ENCODE peak calls at places on chromosomes 2 and 18, in nine cellular contexts. T is fibroblast of lung, S is stomach, X is adrenal gland, R is AG04450, Y is cardiac fibroblast, F is hepatocyte, O is heart right ventricle, N is tibial artery. I is an unnamed sample.

GRCh38 chr2:101725515-101726192 is 28.1 kb downstream of the MAP4K4 start:
- DNase-seq in N (no peak), R (no peak), T (no peak), F (no peak), X (no peak), Y (peak), O (no peak), S (no peak), I (no peak)

GRCh38 chr2:11753452-11753885 is 7.0 kb downstream of the LPIN1 start:
- DNase-seq in X (peak), F (no peak), O (no peak), Y (no peak), T (peak), N (no peak), S (peak), R (no peak), I (no peak)

GRCh38 chr2:26034597-26035067 is 748 bp downstream of the RAB10 start:
- DNase-seq in S (no peak), Y (no peak), O (no peak), T (peak), X (no peak), N (no peak), R (no peak), F (no peak), I (no peak)

GRCh38 chr2:25589676-25590205 is 83.6 kb downstream of the DTNB start:
- DNase-seq in F (no peak), X (no peak), T (no peak), N (no peak), R (no peak), Y (no peak), O (no peak), S (no peak), I (no peak)

GRCh38 chr2:234881413-234882241 is 70.2 kb upstream of the SH3BP4 start:
- DNase-seq in Y (peak), S (peak), X (peak), F (peak), R (peak), N (peak), T (peak), O (peak), I (peak)

GRCh38 chr18:2827076-2827475 is 19.7 kb upstream of the EMILIN2 start:
- DNase-seq in S (no peak), F (no peak), R (no peak), X (no peak), Y (peak), O (no peak), T (no peak), N (no peak), I (no peak)

GRCh38 chr2:75570948-75571729 is 10.4 kb upstream of the EVA1A start:
- DNase-seq in S (no peak), O (no peak), N (no peak), Y (no peak), X (no peak), F (peak), R (peak), T (peak), I (peak)

GRCh38 chr2:234863043-234863934 is 88.5 kb upstream of the SH3BP4 start:
- DNase-seq in O (peak), X (peak), N (no peak), Y (peak), R (peak), T (peak), F (peak), S (no peak), I (peak)

GRCh38 chr18:48801728-48802542 is 148.8 kb downstream of the SMAD7 start:
- DNase-seq in Y (no peak), O (no peak), R (no peak), T (no peak), F (peak), X (peak), N (peak), S (peak), I (no peak)

GRCh38 chr2:27833931-27834330 is 56.3 kb downstream of the RBKS start:
- DNase-seq in Y (peak), N (no peak), F (no peak), R (no peak), O (no peak), S (no peak), T (peak), X (no peak), I (peak)

GRCh38 chr2:239443666-239444567 is 43.1 kb upstream of the HDAC4 start:
- DNase-seq in T (peak), Y (peak), X (peak), N (no peak), O (no peak), F (no peak), S (no peak), R (no peak), I (peak)

GRCh38 chr2:226657340-226658053 is 142.1 kb downstream of the IRS1 start:
- DNase-seq in R (no peak), X (no peak), T (no peak), S (no peak), O (no peak), N (no peak), Y (no peak), F (no peak), I (no peak)

GRCh38 chr2:212030709-212031108 is 507.9 kb downstream of the ERBB4 start:
- DNase-seq in F (no peak), S (no peak), R (no peak), X (no peak), N (no peak), O (no peak), Y (no peak), T (no peak), I (no peak)

GRCh38 chr2:101736861-101737291 is 39.4 kb downstream of the MAP4K4 start:
- DNase-seq in F (no peak), R (no peak), T (peak), S (no peak), N (no peak), O (no peak), Y (peak), X (no peak), I (peak)

GRCh38 chr2:28166956-28167355 is 225.7 kb upstream of the FOSL2 start:
- DNase-seq in X (no peak), F (no peak), T (peak), N (no peak), R (no peak), Y (peak), O (no peak), S (no peak), I (peak)

GRCh38 chr18:36141576-36141975 is 11.9 kb downstream of the ELP2 start:
- DNase-seq in T (no peak), X (no peak), Y (no peak), F (no peak), O (no peak), N (no peak), R (no peak), S (no peak), I (no peak)
- TF ChIP-seq CTCF in T (no peak), X (no peak), Y (no peak), F (no peak), O (no peak), N (no peak), R (no peak), S (no peak), I (no peak)

DNA sequence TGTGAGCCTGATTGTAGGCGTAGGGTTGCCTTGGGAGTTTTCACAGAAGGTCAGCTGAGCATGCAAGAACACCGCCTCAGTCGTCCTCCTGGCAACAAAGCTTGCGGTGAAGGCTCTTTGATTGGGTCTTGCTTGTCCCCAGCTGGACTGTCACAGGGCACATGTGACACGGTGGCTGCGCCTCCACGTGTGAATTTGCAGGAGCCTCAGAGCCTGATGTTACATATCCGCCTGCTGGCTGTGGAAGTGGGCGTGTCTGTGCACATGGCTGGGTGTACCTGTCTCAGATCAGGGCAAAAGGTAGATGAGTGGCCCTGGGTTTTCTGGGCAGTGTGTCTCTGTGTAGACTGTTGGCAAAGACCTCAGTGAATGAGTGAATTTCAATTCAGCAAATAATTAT is 228.8 kb downstream of the HAUS1 start:
- DNase-seq in Y (no peak), R (no peak), F (no peak), O (no peak), T (no peak), N (peak), S (no peak), X (peak), I (no peak)
- H3K4me3 ChIP-seq in Y (no peak), R (no peak), F (no peak), O (peak), T (no peak), N (no peak), S (no peak), X (no peak), I (no peak)

DNA sequence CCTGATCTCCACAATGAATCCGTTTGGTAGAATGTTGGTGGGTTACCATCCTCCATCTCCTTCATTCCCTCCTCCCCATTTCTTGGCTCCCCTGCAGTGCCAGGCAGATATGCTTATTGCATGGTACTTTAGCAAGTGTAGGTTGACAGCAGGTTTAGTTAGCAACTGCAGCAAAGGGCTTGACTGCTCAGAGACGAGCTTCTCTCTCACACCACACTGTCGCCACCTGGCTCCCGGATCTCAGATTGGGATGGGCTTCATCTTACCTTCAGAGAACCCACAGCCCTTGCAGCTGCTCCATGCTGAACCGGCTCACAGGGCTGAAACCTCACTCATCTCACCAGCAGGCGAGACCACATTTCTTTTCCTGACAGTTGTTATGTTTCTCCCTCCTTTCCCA is 88.8 kb downstream of the VWA3B start:
- DNase-seq in S (no peak), N (no peak), X (no peak), T (no peak), R (no peak), Y (no peak), O (no peak), F (peak), I (no peak)
- TF ChIP-seq CTCF in S (peak), N (no peak), X (no peak), T (no peak), R (no peak), Y (no peak), O (no peak), F (no peak), I (no peak)

GRCh38 chr18:58911241-58911640 is 46.6 kb downstream of the ZNF532 start:
- DNase-seq in Y (no peak), O (no peak), S (no peak), R (no peak), F (no peak), T (no peak), X (no peak), N (no peak), I (peak)

GRCh38 chr18:58911766-58912165 is 47.1 kb downstream of the ZNF532 start:
- DNase-seq in N (no peak), Y (peak), R (no peak), O (no peak), S (no peak), F (peak), T (no peak), X (peak), I (no peak)

GRCh38 chr18:58909521-58909920 is 44.8 kb downstream of the ZNF532 start:
- DNase-seq in R (no peak), Y (no peak), X (no peak), T (no peak), S (no peak), F (no peak), N (no peak), O (no peak), I (no peak)

DNA sequence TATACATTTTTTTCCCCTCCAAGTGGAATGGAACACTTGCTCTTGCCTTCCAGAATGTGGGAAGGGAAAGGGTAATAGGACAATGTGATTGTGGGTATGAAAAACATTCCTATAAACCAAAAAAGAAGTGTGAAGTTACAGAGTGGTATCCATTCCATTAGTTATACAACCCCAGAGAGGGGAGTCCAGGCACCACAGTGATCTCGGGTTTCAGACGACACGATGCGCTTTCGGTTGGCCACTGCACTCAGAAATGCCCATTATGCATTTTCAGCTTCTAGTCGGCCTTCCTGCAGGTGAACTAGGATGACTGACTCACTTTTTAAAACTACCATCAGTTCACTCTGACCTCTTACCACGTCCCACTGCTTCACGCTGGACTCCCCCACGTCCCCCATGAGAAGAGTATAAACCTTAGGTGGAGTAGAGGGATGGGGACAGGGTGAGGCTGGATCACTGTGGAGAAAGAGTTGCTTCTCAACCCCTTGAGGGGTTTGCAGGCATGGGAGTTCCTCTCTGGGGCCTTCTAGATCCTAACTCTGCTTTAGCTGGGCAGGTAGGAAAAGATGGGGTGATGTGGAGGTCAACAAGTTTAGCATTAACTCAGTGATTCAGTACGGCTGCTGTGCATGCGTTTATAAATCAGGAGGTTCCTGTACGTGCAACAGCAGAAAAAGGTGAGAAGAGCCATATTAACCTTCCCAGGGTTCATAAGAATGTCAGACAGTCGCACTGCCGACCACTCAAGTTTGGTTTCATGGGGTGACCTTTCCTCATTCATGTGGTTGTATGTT is 50.5 kb downstream of the ZNF532 start:
- DNase-seq in T (peak), O (no peak), R (no peak), S (no peak), N (no peak), F (no peak), Y (no peak), X (no peak), I (no peak)
- H3K4me3 ChIP-seq in T (no peak), O (no peak), R (no peak), S (no peak), N (peak), F (no peak), Y (no peak), X (no peak), I (no peak)

DNA sequence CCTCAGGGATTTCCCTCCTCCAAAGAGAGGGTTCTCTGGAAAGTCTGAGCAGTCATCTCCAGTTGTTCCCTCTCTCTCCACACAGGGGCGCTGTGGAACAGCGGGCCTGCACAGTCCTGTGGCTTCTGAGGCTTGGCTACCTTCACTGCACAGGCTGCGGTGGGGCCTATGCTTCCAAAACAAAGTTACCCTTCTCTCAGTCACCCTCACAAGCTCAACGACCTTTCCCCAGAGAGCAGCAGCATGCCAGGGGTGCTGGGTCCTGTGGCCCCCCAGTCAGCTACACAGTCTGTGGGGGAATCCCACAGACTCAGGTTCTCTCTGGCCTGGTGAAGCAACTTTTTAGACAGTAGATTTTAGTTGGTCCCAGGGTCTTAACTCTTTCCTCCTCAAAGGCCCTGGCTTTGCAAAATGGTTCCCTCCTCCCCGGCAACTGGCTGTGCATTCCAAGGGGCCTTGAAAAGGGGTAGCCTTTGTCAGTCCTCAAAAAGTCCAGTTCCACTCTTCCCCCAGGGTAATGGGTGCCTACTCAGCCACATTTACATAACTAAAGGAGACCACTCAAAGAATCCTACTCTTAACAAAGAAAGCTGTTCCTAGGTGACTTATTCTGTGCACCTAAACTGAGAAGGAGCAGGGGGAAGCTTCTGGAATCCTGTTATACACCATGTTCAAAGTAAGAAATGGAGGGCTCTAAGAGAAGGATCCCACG is 14.9 kb downstream of the B3GNT7 start:
- DNase-seq in S (no peak), X (no peak), N (no peak), R (no peak), O (no peak), Y (no peak), F (no peak), T (no peak), I (no peak)
- TF ChIP-seq CTCF in S (no peak), X (no peak), N (no peak), R (peak), O (no peak), Y (peak), F (peak), T (peak), I (peak)

GRCh38 chr2:131105156-131105949 is at the start of gene PLEKHB2:
- DNase-seq in T (peak), X (peak), S (peak), N (peak), F (peak), O (peak), Y (peak), R (peak), I (peak)
- H3K4me3 ChIP-seq in T (peak), X (peak), S (peak), N (peak), F (peak), O (peak), Y (peak), R (peak), I (peak)

GRCh38 chr2:53424902-53425301 is 342.7 kb upstream of the CHAC2 start:
- DNase-seq in F (no peak), Y (no peak), X (no peak), O (no peak), N (no peak), S (no peak), R (no peak), T (no peak), I (no peak)

GRCh38 chr2:53417385-53417784 is 350.2 kb upstream of the CHAC2 start:
- DNase-seq in S (no peak), Y (no peak), F (no peak), X (no peak), R (no peak), T (no peak), N (no peak), O (no peak), I (no peak)

GRCh38 chr2:53422979-53423378 is 344.6 kb upstream of the CHAC2 start:
- DNase-seq in F (peak), S (peak), N (no peak), X (peak), Y (peak), R (no peak), T (peak), O (no peak), I (peak)
- TF ChIP-seq CTCF in F (peak), S (peak), N (peak), X (peak), Y (peak), R (peak), T (peak), O (no peak), I (peak)

GRCh38 chr2:45010706-45011036 is 1.4 kb upstream of the SIX2 start:
- DNase-seq in Y (no peak), R (no peak), N (no peak), F (no peak), T (no peak), O (no peak), S (no peak), X (no peak), I (no peak)
- H3K4me3 ChIP-seq in Y (peak), R (no peak), N (peak), F (no peak), T (no peak), O (peak), S (peak), X (no peak), I (peak)